ENCODE peak calls at places on chromosome 5, in five cellular contexts. One of them, this sample, is unnamed.
A peak's percentile ranks its signal among the peaks of the same experiment; 100 is the strongest.

GRCh38 chr5:98927242-98927987 is 1.4 kb downstream of the CHD1 start:
- DNase-seq in lung: no peak
- DNase-seq in GM12865: peak; percentile 76
- DNase-seq in astrocyte: peak; percentile 72
- DNase-seq in H1: no peak
- DNase-seq in this sample: peak; percentile 64

GRCh38 chr5:130289132-130290088 is 385.1 kb downstream of the CHSY3 start:
- DNase-seq in lung: no peak
- DNase-seq in GM12865: no peak
- DNase-seq in H1: no peak
- DNase-seq in astrocyte: peak; percentile 61
- DNase-seq in this sample: peak; percentile 75

GRCh38 chr5:177309351-177310191 is 2.1 kb downstream of the MXD3 start:
- DNase-seq in H1: peak; percentile 85
- DNase-seq in lung: peak; percentile 64
- DNase-seq in astrocyte: peak; percentile 27
- DNase-seq in GM12865: peak; percentile 86
- DNase-seq in this sample: peak; percentile 65

GRCh38 chr5:150637245-150638052 is 3.0 kb upstream of the SYNPO start:
- DNase-seq in GM12865: no peak
- DNase-seq in astrocyte: peak; percentile 95
- DNase-seq in lung: no peak
- DNase-seq in H1: no peak
- DNase-seq in this sample: peak; percentile 81

GRCh38 chr5:16067415-16067814 is 112.2 kb downstream of the MARCHF11 start:
- DNase-seq in GM12865: peak; percentile 63
- DNase-seq in H1: no peak
- DNase-seq in lung: no peak
- DNase-seq in astrocyte: no peak
- DNase-seq in this sample: no peak

GRCh38 chr5:142571921-142572320 is 114.0 kb downstream of the FGF1 start:
- DNase-seq in GM12865: no peak
- DNase-seq in astrocyte: no peak
- DNase-seq in H1: no peak
- DNase-seq in lung: no peak
- DNase-seq in this sample: no peak

GRCh38 chr5:1765141-1765879 is 34.3 kb downstream of the MRPL36 start:
- DNase-seq in H1: no peak
- DNase-seq in GM12865: peak; percentile 77
- DNase-seq in astrocyte: no peak
- DNase-seq in lung: no peak
- DNase-seq in this sample: no peak

GRCh38 chr5:176675676-176676360 is 28.5 kb downstream of the TSPAN17 start:
- DNase-seq in astrocyte: no peak
- DNase-seq in lung: no peak
- DNase-seq in H1: no peak
- DNase-seq in GM12865: no peak
- DNase-seq in this sample: peak; percentile 13

GRCh38 chr5:59356813-59357381 is 536.6 kb downstream of the PDE4D start:
- DNase-seq in astrocyte: no peak
- DNase-seq in lung: peak; percentile 35
- DNase-seq in H1: peak; percentile 44
- DNase-seq in GM12865: no peak
- DNase-seq in this sample: no peak

GRCh38 chr5:143051244-143052058 is 281.3 kb downstream of the ARHGAP26 start:
- DNase-seq in lung: no peak
- DNase-seq in H1: no peak
- DNase-seq in astrocyte: peak; percentile 90
- DNase-seq in GM12865: peak; percentile 62
- DNase-seq in this sample: peak; percentile 94

GRCh38 chr5:111223790-111224560 is at the start of gene CAMK4:
- DNase-seq in astrocyte: peak; percentile 73
- DNase-seq in H1: peak; percentile 38
- DNase-seq in lung: peak; percentile 33
- DNase-seq in GM12865: peak; percentile 92
- DNase-seq in this sample: peak; percentile 59

GRCh38 chr5:145787001-145787400 is 48.1 kb downstream of the PRELID2 start:
- DNase-seq in astrocyte: no peak
- DNase-seq in H1: no peak
- DNase-seq in lung: no peak
- DNase-seq in GM12865: no peak
- DNase-seq in this sample: peak; percentile 35

GRCh38 chr5:143119301-143119769 is 284.2 kb downstream of the NR3C1 start:
- DNase-seq in astrocyte: no peak
- DNase-seq in GM12865: peak; percentile 56
- DNase-seq in H1: no peak
- DNase-seq in lung: no peak
- DNase-seq in this sample: no peak

GRCh38 chr5:139378941-139379361 is 4.1 kb downstream of the SLC23A1 start:
- DNase-seq in H1: no peak
- DNase-seq in GM12865: no peak
- DNase-seq in lung: no peak
- DNase-seq in astrocyte: no peak
- DNase-seq in this sample: no peak

GRCh38 chr5:170571885-170572284 is 68.1 kb downstream of the KCNIP1 start:
- DNase-seq in H1: no peak
- DNase-seq in astrocyte: no peak
- DNase-seq in GM12865: no peak
- DNase-seq in lung: no peak
- DNase-seq in this sample: no peak

GRCh38 chr5:142263346-142263745 is 61.5 kb downstream of the SPRY4 start:
- DNase-seq in H1: no peak
- DNase-seq in astrocyte: no peak
- DNase-seq in lung: no peak
- DNase-seq in GM12865: no peak
- DNase-seq in this sample: no peak

GRCh38 chr5:179819296-179820126 is 1.2 kb upstream of the SQSTM1 start:
- DNase-seq in GM12865: peak; percentile 70
- DNase-seq in lung: peak; percentile 67
- DNase-seq in astrocyte: peak; percentile 62
- DNase-seq in H1: no peak
- DNase-seq in this sample: peak; percentile 75

GRCh38 chr5:77133061-77133758 is 46.1 kb upstream of the ZBED3 start:
- DNase-seq in lung: peak; percentile 71
- DNase-seq in astrocyte: peak; percentile 98
- DNase-seq in GM12865: no peak
- DNase-seq in H1: no peak
- DNase-seq in this sample: peak; percentile 95

GRCh38 chr5:135028791-135029467 is 5.1 kb downstream of the PITX1 start:
- DNase-seq in astrocyte: no peak
- DNase-seq in H1: no peak
- DNase-seq in GM12865: no peak
- DNase-seq in lung: no peak
- DNase-seq in this sample: no peak

GRCh38 chr5:88885043-88885442 is 2.1 kb upstream of the MEF2C start:
- DNase-seq in GM12865: no peak
- DNase-seq in lung: no peak
- DNase-seq in H1: no peak
- DNase-seq in astrocyte: no peak
- DNase-seq in this sample: peak; percentile 21

DNA sequence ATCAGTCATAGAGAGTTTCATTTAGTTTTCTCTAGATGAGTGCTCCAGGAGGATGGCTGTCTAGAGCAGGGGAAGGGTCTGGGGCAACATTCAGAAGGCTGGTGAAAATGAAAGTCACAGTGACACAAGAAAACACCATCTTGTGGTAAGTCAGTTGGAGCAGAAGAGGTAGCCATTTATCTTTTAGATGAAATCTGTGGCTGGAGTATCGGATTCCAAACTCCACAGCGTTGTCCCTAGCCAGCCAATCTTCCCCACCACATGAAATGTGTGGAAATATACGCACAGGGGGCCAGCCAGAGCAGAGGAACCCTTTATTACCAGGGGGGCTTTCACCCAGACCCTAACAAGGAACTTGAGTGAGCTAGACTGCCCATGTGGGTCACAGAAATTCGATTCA is 15.9 kb upstream of the TNFAIP8 start:
- DNase-seq in H1: no peak
- DNase-seq in astrocyte: no peak
- DNase-seq in GM12865: peak; percentile 80
- DNase-seq in lung: no peak
- DNase-seq in this sample: no peak
- H3K4me3 ChIP-seq in H1: no peak overlapping the region
- H3K4me3 ChIP-seq in astrocyte: no peak overlapping the region
- H3K4me3 ChIP-seq in GM12865: peak overlapping the region; percentile 83
- H3K4me3 ChIP-seq in lung: no peak overlapping the region
- H3K4me3 ChIP-seq in this sample: no peak overlapping the region

DNA sequence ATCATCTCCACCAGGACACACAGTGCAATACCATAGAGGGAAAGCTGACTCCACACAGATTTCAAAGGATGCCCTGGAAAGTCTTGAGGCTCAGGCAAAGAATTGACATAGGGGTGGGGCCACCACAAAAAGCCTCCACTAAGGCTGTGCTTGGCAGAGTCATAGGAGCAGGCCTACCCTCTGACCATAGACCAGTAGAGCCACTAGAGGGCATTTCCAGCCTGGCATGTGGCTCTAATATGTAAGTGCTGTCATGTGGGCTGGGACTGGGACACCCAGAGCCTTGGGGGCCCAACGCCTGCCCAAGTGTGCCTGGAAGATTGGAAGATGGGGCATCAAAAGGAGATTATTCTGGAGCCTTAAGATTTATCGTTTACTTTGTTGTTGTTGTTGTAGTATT is 726.0 kb downstream of the DNAH5 start:
- DNase-seq in lung: no peak
- DNase-seq in astrocyte: no peak
- DNase-seq in GM12865: peak; percentile 2
- DNase-seq in H1: peak; percentile 5
- DNase-seq in this sample: peak; percentile 3
- TF ChIP-seq CTCF in lung: no peak
- TF ChIP-seq CTCF in astrocyte: no peak
- TF ChIP-seq CTCF in GM12865: no peak
- TF ChIP-seq CTCF in H1: peak; percentile 70
- TF ChIP-seq CTCF in this sample: peak; percentile 16

DNA sequence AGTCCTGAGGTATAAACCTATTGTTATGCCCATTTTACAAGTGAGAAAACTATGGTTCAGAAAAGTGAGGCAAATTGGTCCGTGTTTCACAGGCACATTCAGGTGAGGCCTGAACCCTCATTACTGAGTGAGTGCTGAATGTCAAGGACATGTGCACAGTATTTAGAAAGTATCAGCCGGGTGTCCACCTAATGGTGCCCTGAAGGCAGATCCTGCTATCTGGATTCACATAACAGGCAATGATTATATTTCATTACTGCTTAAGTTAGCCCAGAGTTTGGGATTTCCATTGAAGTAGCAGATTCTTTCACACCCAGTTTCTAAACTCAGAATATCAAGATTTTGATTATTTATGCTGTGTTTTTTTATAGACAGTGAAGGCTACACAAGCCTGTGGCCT is 142.7 kb downstream of the LHFPL2 start:
- DNase-seq in GM12865: no peak
- DNase-seq in H1: no peak
- DNase-seq in astrocyte: no peak
- DNase-seq in lung: no peak
- DNase-seq in this sample: no peak
- H3K4me3 ChIP-seq in GM12865: no peak overlapping the region
- H3K4me3 ChIP-seq in H1: no peak overlapping the region
- H3K4me3 ChIP-seq in astrocyte: no peak overlapping the region
- H3K4me3 ChIP-seq in lung: no peak overlapping the region
- H3K4me3 ChIP-seq in this sample: no peak overlapping the region

DNA sequence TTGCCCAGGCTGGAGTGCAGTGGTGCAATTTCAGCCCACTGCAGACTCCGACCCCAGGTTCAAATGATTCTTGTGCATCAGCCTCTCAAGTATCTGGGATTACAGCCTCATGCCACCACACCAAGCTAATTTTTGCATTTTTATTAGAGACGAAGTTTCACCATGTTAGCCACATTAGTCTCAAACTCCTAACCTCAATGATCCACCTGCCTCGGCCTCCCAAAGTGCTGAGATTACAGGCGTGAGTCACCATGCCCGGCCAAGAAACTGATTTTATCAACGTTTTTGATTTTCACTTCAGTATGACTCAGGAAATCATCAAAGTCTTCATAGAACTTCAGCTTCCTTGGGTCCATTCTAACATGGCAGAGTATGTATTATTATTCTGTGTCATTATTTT is 125.4 kb downstream of the GABRG2 start:
- DNase-seq in GM12865: no peak
- DNase-seq in H1: no peak
- DNase-seq in lung: no peak
- DNase-seq in astrocyte: no peak
- DNase-seq in this sample: no peak
- TF ChIP-seq CTCF in GM12865: no peak
- TF ChIP-seq CTCF in H1: no peak
- TF ChIP-seq CTCF in lung: no peak
- TF ChIP-seq CTCF in astrocyte: no peak
- TF ChIP-seq CTCF in this sample: no peak

DNA sequence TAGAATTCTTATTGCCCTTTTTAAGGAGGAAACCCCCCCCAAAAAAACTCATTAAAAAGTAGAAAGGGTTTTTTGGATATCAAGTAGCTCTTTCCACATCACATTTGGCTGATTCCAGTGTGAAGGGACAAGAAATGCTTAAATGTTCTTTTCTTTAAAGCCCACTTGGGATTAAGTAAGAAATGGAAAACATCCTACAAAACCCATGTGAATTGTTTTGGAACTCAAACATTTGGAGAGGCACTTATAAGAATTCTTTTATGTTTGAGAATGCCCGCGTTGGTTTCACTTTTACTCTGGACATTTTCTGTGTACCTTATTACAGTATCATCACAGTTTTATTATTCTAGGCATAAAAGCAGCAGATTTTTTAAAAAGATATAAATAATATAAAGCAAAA is 301.1 kb upstream of the ACTBL2 start:
- DNase-seq in lung: no peak
- DNase-seq in GM12865: no peak
- DNase-seq in H1: no peak
- DNase-seq in astrocyte: no peak
- DNase-seq in this sample: peak; percentile 43
- H3K4me3 ChIP-seq in lung: no peak overlapping the region
- H3K4me3 ChIP-seq in GM12865: no peak overlapping the region
- H3K4me3 ChIP-seq in H1: no peak overlapping the region
- H3K4me3 ChIP-seq in astrocyte: no peak overlapping the region
- H3K4me3 ChIP-seq in this sample: peak overlapping the region; percentile 29

GRCh38 chr5:38783011-38783551 is 62.7 kb upstream of the OSMR start:
- DNase-seq in lung: no peak
- DNase-seq in astrocyte: peak; percentile 100
- DNase-seq in GM12865: no peak
- DNase-seq in H1: no peak
- DNase-seq in this sample: peak; percentile 97
- TF ChIP-seq CTCF in lung: no peak
- TF ChIP-seq CTCF in astrocyte: no peak
- TF ChIP-seq CTCF in GM12865: no peak
- TF ChIP-seq CTCF in H1: no peak
- TF ChIP-seq CTCF in this sample: peak; percentile 27